ENCODE peak calls at places on chromosomes 7 and 10, in six cellular contexts. Y is HepG2, M is GM12892, X is GM12878, H is H1, P is K562. W is an unnamed sample.

GRCh38 chr7:151074817-151075661 is 5.6 kb downstream of the FASTK start:
- DNase-seq in Y (no peak), M (no peak), X (no peak), H (no peak), P (no peak), W (no peak)

GRCh38 chr10:124722812-124723783 is 21.1 kb downstream of the FAM53B start:
- DNase-seq in Y (no peak), M (no peak), X (peak; percentile 88), H (no peak), P (no peak), W (peak; percentile 69)

GRCh38 chr7:38535013-38535412 is 96.2 kb downstream of the AMPH start:
- DNase-seq in Y (no peak), M (no peak), X (no peak), H (no peak), P (no peak), W (no peak)

GRCh38 chr7:52925332-52925731 is 110.1 kb upstream of the POM121L12 start:
- DNase-seq in Y (no peak), M (no peak), X (no peak), H (no peak), P (no peak), W (no peak)

GRCh38 chr10:60572511-60573194 is 183.0 kb upstream of the ANK3 start:
- DNase-seq in Y (peak; percentile 12), M (no peak), X (no peak), H (no peak), P (no peak), W (no peak)

GRCh38 chr7:84144935-84145334 is 49.7 kb downstream of the SEMA3A start:
- DNase-seq in Y (no peak), M (no peak), X (no peak), H (no peak), P (no peak), W (no peak)

GRCh38 chr7:27117687-27118491 is 12.7 kb downstream of the HOXA4 start:
- DNase-seq in Y (no peak), M (no peak), X (no peak), H (peak; percentile 50), P (no peak), W (no peak)

GRCh38 chr7:155862088-155862487 is 49.8 kb upstream of the SHH start:
- DNase-seq in Y (no peak), M (no peak), X (no peak), H (no peak), P (no peak), W (no peak)

GRCh38 chr7:575425-576366 is 56.0 kb upstream of the PDGFA start:
- DNase-seq in Y (no peak), M (no peak), X (no peak), H (no peak), P (no peak), W (no peak)

GRCh38 chr10:81843042-81843441 is 32.0 kb upstream of the NRG3 start:
- DNase-seq in Y (no peak), M (no peak), X (no peak), H (no peak), P (no peak), W (no peak)

DNA sequence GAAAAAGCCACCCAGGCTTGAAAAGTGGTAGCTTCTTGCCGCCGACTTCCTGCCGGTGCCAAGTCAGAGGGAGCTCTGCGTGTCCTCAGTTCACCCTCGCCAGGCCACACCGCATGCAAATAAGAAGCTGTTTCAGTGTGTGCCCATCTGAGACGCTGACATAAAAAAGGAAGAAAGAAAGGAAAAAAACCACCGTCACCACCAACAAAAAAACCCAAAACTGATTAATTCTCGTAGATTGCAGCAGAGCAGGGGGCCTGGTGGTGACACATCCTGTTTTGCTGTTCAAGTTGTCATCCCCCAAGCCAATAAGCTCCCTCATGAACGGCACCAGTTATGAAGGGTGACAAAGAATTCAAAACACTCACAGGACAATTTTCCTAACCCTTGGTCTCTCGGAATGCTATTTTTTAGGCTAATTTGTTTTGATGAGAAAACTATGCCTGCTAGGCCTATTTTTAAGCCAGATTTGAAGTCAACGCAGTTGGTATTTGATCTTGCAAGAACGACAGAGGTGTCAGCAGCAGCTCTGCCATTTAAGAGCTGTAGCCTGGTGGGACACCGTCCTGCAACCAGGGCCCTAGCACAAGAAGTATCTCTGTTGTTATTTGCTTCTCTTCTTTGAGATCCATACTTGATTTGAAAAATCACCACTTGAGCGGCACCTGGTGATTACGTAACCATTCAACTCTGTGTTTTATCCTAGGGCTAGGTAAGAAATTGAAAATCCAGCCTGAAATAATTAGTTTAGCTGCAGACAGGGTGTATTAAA is 145.5 kb downstream of the PFKFB3 start:
- DNase-seq in Y (no peak), M (peak; percentile 39), X (peak; percentile 93), H (no peak), P (no peak), W (peak; percentile 47)
- TF ChIP-seq TAF1 in Y (no peak), M (peak; percentile 57), X (peak; percentile 49), H (no peak), P (no peak), W (no peak)

GRCh38 chr10:17229016-17229716 is 1.1 kb downstream of the VIM start:
- DNase-seq in Y (no peak), M (peak; percentile 29), X (no peak), H (peak; percentile 77), P (peak; percentile 69), W (no peak)

GRCh38 chr10:17229717-17229966 is 1.6 kb downstream of the VIM start:
- DNase-seq in Y (no peak), M (no peak), X (no peak), H (peak; percentile 77), P (no peak), W (no peak)

GRCh38 chr10:17232276-17232987 is 4.4 kb downstream of the VIM start:
- DNase-seq in Y (no peak), M (no peak), X (peak; percentile 45), H (no peak), P (no peak), W (no peak)

GRCh38 chr10:17228081-17229015 is at the start of gene VIM:
- DNase-seq in Y (no peak), M (peak; percentile 38), X (peak; percentile 69), H (peak; percentile 82), P (peak; percentile 80), W (no peak)

DNA sequence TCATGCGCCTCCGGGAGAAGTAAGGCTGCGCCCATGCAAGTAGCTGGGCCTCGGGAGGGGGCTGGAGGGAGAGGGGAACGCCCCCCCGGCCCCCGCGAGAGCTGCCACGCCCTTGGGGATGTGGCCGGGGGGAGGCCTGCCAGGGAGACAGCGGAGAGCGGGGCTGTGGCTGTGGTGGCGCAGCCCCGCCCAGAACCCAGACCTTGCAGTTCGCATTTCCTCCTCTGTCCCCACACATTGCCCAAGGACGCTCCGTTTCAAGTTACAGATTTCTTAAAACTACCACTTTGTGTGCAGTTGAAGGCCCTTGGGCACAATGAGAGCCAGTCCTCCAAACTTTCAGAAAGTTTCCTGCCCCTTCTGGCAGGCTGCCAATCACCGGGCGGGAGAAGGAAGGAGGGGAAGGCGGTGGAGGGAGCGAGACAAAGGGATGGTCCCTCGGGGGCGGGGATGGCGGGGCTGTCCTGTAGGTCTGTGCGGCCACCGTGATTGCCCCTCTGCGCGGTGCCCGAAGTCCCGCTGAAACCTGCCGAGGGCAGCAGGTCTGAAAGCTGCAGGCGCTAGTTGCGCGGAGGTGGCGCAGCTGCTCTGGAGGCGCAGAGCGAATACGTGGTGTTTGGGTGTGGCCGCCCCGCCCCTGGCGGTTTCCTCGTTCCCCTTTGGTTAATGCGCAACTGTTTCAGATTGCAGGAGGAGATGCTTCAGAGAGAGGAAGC is 2.1 kb downstream of the VIM start:
- DNase-seq in Y (no peak), M (peak; percentile 46), X (peak; percentile 73), H (peak; percentile 87), P (peak; percentile 87), W (no peak)
- TF ChIP-seq POLR2A in Y (no peak), M (peak; percentile 63), X (peak; percentile 83), H (peak; percentile 61), P (peak; percentile 84), W (peak; percentile 32)

GRCh38 chr7:136325021-136325420 is 347.9 kb upstream of the MTPN start:
- DNase-seq in Y (no peak), M (no peak), X (no peak), H (no peak), P (no peak), W (no peak)
- TF ChIP-seq POLR2AphosphoS5 in Y (no peak), M (no peak), X (no peak), H (no peak), P (no peak), W (no peak)

GRCh38 chr10:93762979-93763391 is 5.2 kb downstream of the LGI1 start:
- DNase-seq in Y (no peak), M (no peak), X (peak; percentile 25), H (no peak), P (no peak), W (no peak)
- TF ChIP-seq TAF1 in Y (no peak), M (no peak), X (no peak), H (no peak), P (no peak), W (no peak)

DNA sequence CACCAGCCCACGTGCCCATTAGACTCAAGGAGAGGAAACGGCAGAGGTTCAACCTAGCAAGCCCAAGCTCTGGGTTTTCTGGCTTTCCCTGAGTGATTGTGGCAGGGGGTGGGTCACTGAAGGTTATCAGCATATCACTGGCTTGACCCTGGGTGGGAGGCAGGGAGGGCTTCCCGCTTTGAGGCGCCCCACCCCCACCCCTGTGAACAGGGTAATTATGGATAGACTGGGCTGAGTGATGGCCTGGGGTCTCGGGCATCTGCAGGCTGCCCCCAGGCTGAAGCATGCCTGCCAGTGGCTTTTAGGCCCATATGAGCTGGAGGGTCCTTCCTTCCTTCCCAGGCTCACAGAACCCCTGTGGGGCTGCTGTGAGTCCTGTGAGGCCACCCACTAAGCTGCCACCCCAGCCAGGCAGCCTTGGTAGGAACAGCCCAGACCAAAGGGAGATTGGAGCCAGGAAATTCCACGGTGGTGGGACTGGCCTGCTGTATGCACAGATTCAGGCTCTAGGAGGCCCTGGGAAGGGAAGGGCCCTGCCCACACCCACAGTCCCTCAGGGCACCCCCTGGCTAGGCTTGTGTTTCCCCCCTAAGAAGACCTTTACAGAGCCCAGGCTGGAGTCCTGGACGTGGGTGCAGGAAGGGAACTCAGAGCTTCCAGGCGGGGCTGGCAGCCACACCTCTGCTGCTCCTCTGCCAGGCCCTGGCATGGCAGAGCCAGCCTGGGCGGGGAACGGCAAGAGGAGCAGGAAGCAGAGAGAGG is 33.2 kb downstream of the GPRIN2 start:
- DNase-seq in Y (no peak), M (no peak), X (no peak), H (no peak), P (no peak), W (no peak)
- TF ChIP-seq POLR2A in Y (no peak), M (no peak), X (no peak), H (no peak), P (no peak), W (no peak)

GRCh38 chr10:111072232-111072631 is 4.6 kb upstream of the ADRA2A start:
- DNase-seq in Y (no peak), M (no peak), X (no peak), H (no peak), P (no peak), W (no peak)
- TF ChIP-seq POLR2AphosphoS5 in Y (no peak), M (no peak), X (no peak), H (no peak), P (no peak), W (no peak)